ENCODE peak calls at places on chromosomes 4 and X, in five cellular contexts. One of them, this sample, is unnamed.

GRCh38 chr4:169902658-169903345 is 123.4 kb downstream of the MFAP3L start:
- DNase-seq in BJ: no peak
- DNase-seq in GM12865: no peak
- DNase-seq in tibial artery: no peak
- DNase-seq in nephron progenitor cell: no peak
- DNase-seq in this sample: no peak

GRCh38 chr4:3256230-3257124 is 7.5 kb downstream of the MSANTD1 start:
- DNase-seq in BJ: no peak
- DNase-seq in nephron progenitor cell: no peak
- DNase-seq in GM12865: no peak
- DNase-seq in tibial artery: peak; percentile 9
- DNase-seq in this sample: no peak

GRCh38 chrX:103658681-103659433 is 27.6 kb downstream of the MORF4L2 start:
- DNase-seq in GM12865: no peak
- DNase-seq in BJ: no peak
- DNase-seq in nephron progenitor cell: no peak
- DNase-seq in tibial artery: no peak
- DNase-seq in this sample: no peak

GRCh38 chr4:137283737-137284136 is 248.6 kb downstream of the PCDH18 start:
- DNase-seq in nephron progenitor cell: no peak
- DNase-seq in GM12865: no peak
- DNase-seq in tibial artery: no peak
- DNase-seq in BJ: no peak
- DNase-seq in this sample: peak; percentile 70

GRCh38 chrX:110406822-110407221 is 48.2 kb downstream of the RTL9 start:
- DNase-seq in tibial artery: no peak
- DNase-seq in nephron progenitor cell: no peak
- DNase-seq in GM12865: no peak
- DNase-seq in BJ: no peak
- DNase-seq in this sample: peak; percentile 55

GRCh38 chrX:153477901-153478300 is 7.5 kb upstream of the HAUS7 start:
- DNase-seq in nephron progenitor cell: no peak
- DNase-seq in tibial artery: no peak
- DNase-seq in GM12865: no peak
- DNase-seq in BJ: no peak
- DNase-seq in this sample: no peak

GRCh38 chrX:39652336-39652735 is 445.4 kb downstream of the BCOR start:
- DNase-seq in GM12865: peak; percentile 55
- DNase-seq in nephron progenitor cell: no peak
- DNase-seq in tibial artery: no peak
- DNase-seq in BJ: no peak
- DNase-seq in this sample: peak; percentile 24

GRCh38 chr4:44725861-44726820 is at the start of gene GNPDA2:
- DNase-seq in nephron progenitor cell: peak; percentile 84
- DNase-seq in GM12865: peak; percentile 92
- DNase-seq in BJ: peak; percentile 51
- DNase-seq in tibial artery: peak; percentile 92
- DNase-seq in this sample: peak; percentile 79

GRCh38 chr4:186726150-186726439 is 2.4 kb upstream of the FAT1 start:
- DNase-seq in tibial artery: no peak
- DNase-seq in GM12865: no peak
- DNase-seq in nephron progenitor cell: no peak
- DNase-seq in BJ: no peak
- DNase-seq in this sample: no peak

GRCh38 chr4:158043971-158044618 is 128.7 kb downstream of the GASK1B start:
- DNase-seq in BJ: no peak
- DNase-seq in GM12865: no peak
- DNase-seq in nephron progenitor cell: no peak
- DNase-seq in tibial artery: no peak
- DNase-seq in this sample: no peak

GRCh38 chr4:187174749-187175148 is 451.1 kb upstream of the FAT1 start:
- DNase-seq in GM12865: no peak
- DNase-seq in nephron progenitor cell: no peak
- DNase-seq in tibial artery: no peak
- DNase-seq in BJ: no peak
- DNase-seq in this sample: no peak

GRCh38 chrX:38558681-38559080 is 2.7 kb upstream of the TSPAN7 start:
- DNase-seq in nephron progenitor cell: no peak
- DNase-seq in GM12865: no peak
- DNase-seq in tibial artery: no peak
- DNase-seq in BJ: no peak
- DNase-seq in this sample: peak; percentile 89

GRCh38 chr4:97496298-97496873 is 646.9 kb downstream of the STPG2 start:
- DNase-seq in tibial artery: no peak
- DNase-seq in BJ: no peak
- DNase-seq in nephron progenitor cell: no peak
- DNase-seq in GM12865: no peak
- DNase-seq in this sample: peak; percentile 87

GRCh38 chr4:145404754-145405153 is 76.9 kb upstream of the SMAD1 start:
- DNase-seq in tibial artery: no peak
- DNase-seq in BJ: no peak
- DNase-seq in GM12865: no peak
- DNase-seq in nephron progenitor cell: no peak
- DNase-seq in this sample: no peak

GRCh38 chr4:78542373-78542772 is 9.2 kb upstream of the ANXA3 start:
- DNase-seq in tibial artery: no peak
- DNase-seq in BJ: no peak
- DNase-seq in GM12865: no peak
- DNase-seq in nephron progenitor cell: no peak
- DNase-seq in this sample: peak; percentile 77

GRCh38 chrX:134685662-134686061 is 27.4 kb upstream of the PLAC1 start:
- DNase-seq in nephron progenitor cell: no peak
- DNase-seq in tibial artery: no peak
- DNase-seq in GM12865: peak; percentile 23
- DNase-seq in BJ: no peak
- DNase-seq in this sample: no peak

GRCh38 chr4:102869569-102870227 is 906 bp downstream of the CISD2 start:
- DNase-seq in BJ: no peak
- DNase-seq in GM12865: peak; percentile 14
- DNase-seq in tibial artery: peak; percentile 21
- DNase-seq in nephron progenitor cell: no peak
- DNase-seq in this sample: peak; percentile 4

GRCh38 chr4:178599521-178599920 is 1157.3 kb upstream of the AGA start:
- DNase-seq in tibial artery: no peak
- DNase-seq in nephron progenitor cell: no peak
- DNase-seq in BJ: no peak
- DNase-seq in GM12865: no peak
- DNase-seq in this sample: peak; percentile 6

GRCh38 chrX:154404625-154405192 is 4.3 kb downstream of the DNASE1L1 start:
- DNase-seq in BJ: no peak
- DNase-seq in nephron progenitor cell: no peak
- DNase-seq in tibial artery: no peak
- DNase-seq in GM12865: no peak
- DNase-seq in this sample: no peak

GRCh38 chr4:55921093-55921492 is 27.7 kb upstream of the CEP135 start:
- DNase-seq in BJ: no peak
- DNase-seq in GM12865: no peak
- DNase-seq in nephron progenitor cell: no peak
- DNase-seq in tibial artery: no peak
- DNase-seq in this sample: peak; percentile 47

GRCh38 chr4:110618091-110619000 is 4.5 kb downstream of the PITX2 start:
- DNase-seq in tibial artery: no peak
- DNase-seq in nephron progenitor cell: peak; percentile 80
- DNase-seq in BJ: no peak
- DNase-seq in GM12865: no peak
- DNase-seq in this sample: peak; percentile 42

GRCh38 chr4:89939464-89939863 is 44.8 kb downstream of the MMRN1 start:
- DNase-seq in GM12865: no peak
- DNase-seq in nephron progenitor cell: no peak
- DNase-seq in tibial artery: no peak
- DNase-seq in BJ: no peak
- DNase-seq in this sample: no peak

GRCh38 chr4:40194602-40195161 is 2.1 kb upstream of the RHOH start:
- DNase-seq in tibial artery: no peak
- DNase-seq in GM12865: peak; percentile 77
- DNase-seq in nephron progenitor cell: no peak
- DNase-seq in BJ: no peak
- DNase-seq in this sample: no peak

GRCh38 chr4:48071171-48071570 is 54.6 kb downstream of the NIPAL1 start:
- DNase-seq in GM12865: no peak
- DNase-seq in BJ: no peak
- DNase-seq in tibial artery: no peak
- DNase-seq in nephron progenitor cell: no peak
- DNase-seq in this sample: peak; percentile 15

GRCh38 chrX:9644335-9644734 is 121.3 kb downstream of the GPR143 start:
- DNase-seq in nephron progenitor cell: no peak
- DNase-seq in tibial artery: no peak
- DNase-seq in BJ: no peak
- DNase-seq in GM12865: peak; percentile 68
- DNase-seq in this sample: no peak

GRCh38 chrX:62923093-62923492 is 428.0 kb downstream of the SPIN4 start:
- DNase-seq in GM12865: no peak
- DNase-seq in nephron progenitor cell: no peak
- DNase-seq in BJ: no peak
- DNase-seq in tibial artery: no peak
- DNase-seq in this sample: no peak

GRCh38 chr4:8410641-8411271 is 29.8 kb downstream of the ACOX3 start:
- DNase-seq in tibial artery: peak; percentile 52
- DNase-seq in BJ: no peak
- DNase-seq in nephron progenitor cell: peak; percentile 83
- DNase-seq in GM12865: no peak
- DNase-seq in this sample: peak; percentile 76

GRCh38 chr4:165877291-165877690 is 4.3 kb downstream of the TLL1 start:
- DNase-seq in tibial artery: no peak
- DNase-seq in BJ: no peak
- DNase-seq in nephron progenitor cell: no peak
- DNase-seq in GM12865: no peak
- DNase-seq in this sample: peak; percentile 9

GRCh38 chrX:40922307-40922706 is 162.9 kb upstream of the USP9X start:
- DNase-seq in GM12865: peak; percentile 57
- DNase-seq in nephron progenitor cell: no peak
- DNase-seq in tibial artery: no peak
- DNase-seq in BJ: no peak
- DNase-seq in this sample: peak; percentile 67
- TF ChIP-seq CTCF in GM12865: peak; percentile 24
- TF ChIP-seq CTCF in nephron progenitor cell: peak; percentile 34
- TF ChIP-seq CTCF in tibial artery: no peak
- TF ChIP-seq CTCF in BJ: peak; percentile 36
- TF ChIP-seq CTCF in this sample: peak; percentile 54

DNA sequence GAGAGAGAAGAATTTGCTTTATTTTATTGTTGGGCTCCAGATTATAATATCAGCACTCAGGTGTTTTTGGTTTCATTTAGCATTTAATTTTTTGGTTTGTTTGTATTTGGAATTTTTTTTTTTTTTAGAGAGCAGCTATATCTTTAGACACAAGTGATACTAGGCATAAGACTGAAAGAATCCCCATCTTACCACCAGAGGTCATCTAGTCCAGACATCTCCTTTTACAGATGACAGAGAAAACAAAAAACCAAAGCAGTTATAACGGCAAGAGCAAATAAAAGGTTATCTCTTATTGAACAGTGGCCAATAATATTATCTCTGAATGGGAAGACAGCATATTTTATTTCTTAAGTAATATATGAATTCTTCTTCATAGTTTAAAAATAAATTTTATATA is 22.8 kb downstream of the USP38 start:
- DNase-seq in BJ: no peak
- DNase-seq in nephron progenitor cell: no peak
- DNase-seq in GM12865: no peak
- DNase-seq in tibial artery: no peak
- DNase-seq in this sample: peak; percentile 44
- TF ChIP-seq CTCF in BJ: peak; percentile 53
- TF ChIP-seq CTCF in nephron progenitor cell: no peak
- TF ChIP-seq CTCF in GM12865: no peak
- TF ChIP-seq CTCF in tibial artery: peak; percentile 34
- TF ChIP-seq CTCF in this sample: peak; percentile 44

DNA sequence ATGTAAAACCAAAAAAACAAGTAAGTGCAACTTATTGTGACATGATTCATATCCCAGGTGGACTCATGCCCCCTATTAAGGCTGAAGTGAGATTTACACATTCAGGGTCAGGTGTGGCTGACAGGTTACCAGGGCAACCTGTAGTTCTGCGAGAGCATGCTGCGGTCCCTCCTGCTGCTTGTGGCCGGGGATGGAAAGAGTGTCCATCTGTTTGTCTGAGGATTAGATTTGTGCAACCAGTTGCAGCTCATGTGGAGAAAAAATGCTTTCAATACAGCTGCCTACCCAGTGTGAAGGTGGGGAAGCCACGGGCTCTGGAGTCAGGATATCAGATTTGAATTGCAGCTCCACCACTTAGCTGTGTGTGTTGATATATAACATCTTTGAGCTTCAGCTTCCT is 78.8 kb downstream of the FAM184B start:
- DNase-seq in tibial artery: no peak
- DNase-seq in GM12865: no peak
- DNase-seq in nephron progenitor cell: no peak
- DNase-seq in BJ: no peak
- DNase-seq in this sample: no peak
- TF ChIP-seq CTCF in tibial artery: no peak
- TF ChIP-seq CTCF in GM12865: no peak
- TF ChIP-seq CTCF in nephron progenitor cell: no peak
- TF ChIP-seq CTCF in BJ: no peak
- TF ChIP-seq CTCF in this sample: no peak

DNA sequence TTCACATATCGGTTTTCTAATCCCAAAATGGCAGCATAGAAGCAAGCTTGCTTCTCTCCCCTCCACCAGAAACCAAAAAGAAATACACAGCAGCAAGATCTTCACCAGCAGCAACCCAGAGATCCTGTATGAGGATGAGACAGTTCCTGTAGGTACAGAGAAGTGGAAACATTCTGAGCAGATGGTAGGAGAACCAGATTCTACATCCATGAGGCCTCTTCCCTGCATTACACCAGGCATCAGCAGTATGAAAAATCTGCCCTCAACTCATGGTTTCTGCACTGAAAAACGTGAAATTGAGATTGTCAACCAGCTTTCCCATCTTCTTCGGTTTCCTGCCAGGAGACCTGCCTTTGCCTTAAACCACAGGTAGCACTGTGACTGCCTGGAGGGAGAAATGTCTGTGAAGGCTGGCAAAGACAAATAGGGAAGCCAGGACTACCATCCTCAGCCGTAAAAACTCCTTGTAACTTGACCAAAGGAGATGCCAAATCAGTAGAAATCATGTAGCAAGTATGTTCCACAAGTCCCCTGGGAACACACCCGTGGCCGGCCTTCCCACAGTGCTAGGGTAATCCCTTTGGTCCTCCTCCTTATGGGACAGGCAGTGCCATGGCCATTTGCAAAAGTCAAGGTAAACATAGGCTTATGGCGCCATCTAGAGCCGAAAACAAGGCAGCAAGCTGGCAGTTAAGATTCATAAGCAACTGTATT is 24.0 kb upstream of the MTHFD2L start:
- DNase-seq in nephron progenitor cell: peak; percentile 77
- DNase-seq in BJ: no peak
- DNase-seq in GM12865: peak; percentile 79
- DNase-seq in tibial artery: peak; percentile 84
- DNase-seq in this sample: peak; percentile 86
- TF ChIP-seq CTCF in nephron progenitor cell: peak; percentile 81
- TF ChIP-seq CTCF in BJ: peak; percentile 83
- TF ChIP-seq CTCF in GM12865: peak; percentile 71
- TF ChIP-seq CTCF in tibial artery: peak; percentile 81
- TF ChIP-seq CTCF in this sample: peak; percentile 84

DNA sequence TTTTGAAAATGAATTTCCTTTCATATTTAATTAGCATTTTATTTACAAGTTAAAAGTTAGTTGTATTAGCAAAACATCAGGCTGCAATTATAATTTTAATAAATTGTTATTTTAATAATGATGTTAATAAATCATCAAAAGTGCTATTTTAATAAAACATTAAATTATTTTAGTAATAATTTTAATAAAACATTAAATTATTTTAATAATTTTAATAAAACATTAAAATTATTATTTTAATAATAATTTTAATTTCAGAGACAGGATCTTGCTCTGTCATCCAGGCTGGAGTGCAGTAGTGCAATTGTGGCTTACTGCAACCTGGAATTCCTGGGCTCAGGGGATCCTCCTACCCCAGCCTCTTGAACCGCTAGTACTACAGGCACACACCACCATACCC is 10.8 kb downstream of the RAP2C start:
- DNase-seq in BJ: no peak
- DNase-seq in GM12865: no peak
- DNase-seq in nephron progenitor cell: no peak
- DNase-seq in tibial artery: no peak
- DNase-seq in this sample: no peak
- TF ChIP-seq CTCF in BJ: no peak
- TF ChIP-seq CTCF in GM12865: no peak
- TF ChIP-seq CTCF in nephron progenitor cell: no peak
- TF ChIP-seq CTCF in tibial artery: no peak
- TF ChIP-seq CTCF in this sample: no peak